ENCODE peak calls at places on chromosomes 7 and 10, in seven cellular contexts. J is tibial nerve; D is mesendoderm; N is AG09309; L is activated naive CD8-positive, alpha-beta T cell treated with anti-CD3 and anti-CD28 coated beads, Interleukin-2, amount 50 U/mL, for 24 hours; Q is cardiac muscle cell; P is mesothelial cell of epicardium. K is an unnamed sample.

GRCh38 chr7:31126976-31127375 is 74.9 kb downstream of the ADCYAP1R1 start:
- DNase-seq in J (no peak), D (no peak), N (peak; percentile 7), L (no peak), Q (peak; percentile 37), P (no peak), K (no peak)

GRCh38 chr10:117362313-117362712 is 12.9 kb downstream of the PDZD8 start:
- DNase-seq in J (no peak), D (no peak), N (no peak), L (no peak), Q (peak; percentile 47), P (no peak), K (no peak)

GRCh38 chr7:144407266-144407931 is 3.9 kb upstream of the NOBOX start:
- DNase-seq in J (no peak), D (no peak), N (no peak), L (no peak), Q (no peak), P (no peak), K (no peak)

GRCh38 chr10:21519327-21519933 is 6.1 kb downstream of the SKIDA1 start:
- DNase-seq in J (no peak), D (no peak), N (no peak), L (no peak), Q (no peak), P (no peak), K (no peak)

GRCh38 chr7:123259759-123260158 is 60.0 kb upstream of the SLC13A1 start:
- DNase-seq in J (no peak), D (no peak), N (no peak), L (no peak), Q (no peak), P (no peak), K (no peak)

GRCh38 chr7:142110638-142111037 is 880 bp upstream of the MGAM2 start:
- DNase-seq in J (no peak), D (no peak), N (no peak), L (no peak), Q (no peak), P (no peak), K (no peak)

GRCh38 chr7:139701908-139702307 is 75.9 kb downstream of the HIPK2 start:
- DNase-seq in J (no peak), D (no peak), N (no peak), L (no peak), Q (no peak), P (no peak), K (no peak)

GRCh38 chr10:126598009-126598408 is 72.5 kb downstream of the C10orf90 start:
- DNase-seq in J (no peak), D (peak; percentile 80), N (no peak), L (peak; percentile 11), Q (peak; percentile 55), P (no peak), K (no peak)